ENCODE peak calls at places on chromosomes 2 and 18, in nine cellular contexts. Q, S, H, K, R, O, I, F and N are unnamed samples.

GRCh38 chr2:133972786-133973185 is 281.1 kb upstream of the MGAT5 start:
- DNase-seq in Q (no peak), S (no peak), H (no peak), K (no peak), R (no peak), O (no peak), I (no peak), F (no peak), N (no peak)

GRCh38 chr18:33711514-33711913 is 133.5 kb downstream of the ASXL3 start:
- DNase-seq in Q (no peak), S (no peak), H (no peak), K (no peak), R (no peak), O (no peak), I (no peak), F (no peak), N (no peak)

GRCh38 chr2:186422226-186422625 is 63.8 kb upstream of the ZC3H15 start:
- DNase-seq in Q (no peak), S (no peak), H (no peak), K (no peak), R (no peak), O (no peak), I (peak; percentile 78), F (no peak), N (no peak)

GRCh38 chr2:13650586-13651180 is 933.9 kb downstream of the TRIB2 start:
- DNase-seq in Q (no peak), S (no peak), H (peak; percentile 28), K (no peak), R (no peak), O (no peak), I (no peak), F (no peak), N (no peak)

GRCh38 chr2:219029829-219030165 is 11.5 kb downstream of the CFAP65 start:
- DNase-seq in Q (peak; percentile 85), S (peak; percentile 81), H (peak; percentile 77), K (peak; percentile 73), R (peak; percentile 72), O (peak; percentile 85), I (no peak), F (peak; percentile 88), N (peak; percentile 88)

GRCh38 chr18:44996261-44996660 is 315.6 kb downstream of the SETBP1 start:
- DNase-seq in Q (no peak), S (no peak), H (peak; percentile 35), K (no peak), R (no peak), O (no peak), I (no peak), F (no peak), N (no peak)

GRCh38 chr2:155846249-155846648 is 486.3 kb downstream of the NR4A2 start:
- DNase-seq in Q (no peak), S (no peak), H (no peak), K (no peak), R (no peak), O (no peak), I (no peak), F (no peak), N (no peak)

GRCh38 chr2:170396799-170397459 is 219.0 kb downstream of the MYO3B start:
- DNase-seq in Q (no peak), S (no peak), H (no peak), K (peak; percentile 43), R (no peak), O (no peak), I (no peak), F (no peak), N (no peak)

GRCh38 chr2:140600116-140600515 is 1530.7 kb downstream of the LRP1B start:
- DNase-seq in Q (no peak), S (no peak), H (no peak), K (no peak), R (no peak), O (no peak), I (no peak), F (no peak), N (no peak)

GRCh38 chr18:8754995-8755955 is 49.9 kb downstream of the MTCL1 start:
- DNase-seq in Q (no peak), S (no peak), H (peak; percentile 46), K (no peak), R (peak; percentile 16), O (no peak), I (peak; percentile 11), F (no peak), N (no peak)

GRCh38 chr18:78891185-78891762 is 88.3 kb upstream of the SALL3 start:
- DNase-seq in Q (no peak), S (no peak), H (no peak), K (no peak), R (no peak), O (no peak), I (peak; percentile 61), F (no peak), N (no peak)

GRCh38 chr2:32926708-32927084 is 20.1 kb upstream of the LTBP1 start:
- DNase-seq in Q (no peak), S (no peak), H (no peak), K (no peak), R (no peak), O (no peak), I (no peak), F (no peak), N (peak; percentile 19)

GRCh38 chr18:5895300-5895885 is at the start of gene TMEM200C:
- DNase-seq in Q (peak; percentile 75), S (peak; percentile 27), H (peak; percentile 21), K (no peak), R (no peak), O (peak; percentile 66), I (no peak), F (peak; percentile 83), N (peak; percentile 57)

GRCh38 chr2:19356545-19357382 is 1.7 kb downstream of the OSR1 start:
- DNase-seq in Q (peak; percentile 45), S (no peak), H (no peak), K (no peak), R (no peak), O (no peak), I (no peak), F (no peak), N (no peak)

GRCh38 chr18:75544051-75544481 is 116.6 kb upstream of the SMIM21 start:
- DNase-seq in Q (no peak), S (no peak), H (no peak), K (no peak), R (no peak), O (no peak), I (no peak), F (no peak), N (no peak)

DNA sequence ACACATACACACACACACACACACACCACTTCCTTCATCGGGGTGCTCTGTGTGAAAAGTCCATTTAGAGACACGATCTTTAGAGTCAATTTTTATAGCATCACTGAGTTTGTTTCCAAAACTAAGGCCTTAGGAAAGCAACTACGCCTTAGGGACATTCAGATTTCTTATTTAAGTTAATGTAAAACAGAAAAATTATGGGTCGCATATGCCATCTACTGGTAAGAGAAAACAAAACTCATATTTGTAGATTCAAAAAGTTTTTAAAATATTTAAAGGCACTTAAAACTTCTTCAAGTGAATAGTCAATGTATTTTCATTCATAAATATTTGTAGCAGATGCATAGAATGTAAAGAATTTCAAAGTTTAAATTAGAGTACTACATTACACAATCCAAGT is 166.2 kb downstream of the ATAD2B start:
- DNase-seq in Q (no peak), S (no peak), H (no peak), K (peak; percentile 7), R (no peak), O (no peak), I (no peak), F (peak; percentile 23), N (no peak)
- TF ChIP-seq CTCF in Q (no peak), S (peak; percentile 25), H (no peak), K (no peak), R (no peak), O (no peak), I (no peak), F (peak; percentile 24), N (peak; percentile 30)

GRCh38 chr2:173094731-173095130 is 19.1 kb downstream of the MAP3K20 start:
- DNase-seq in Q (no peak), S (no peak), H (no peak), K (no peak), R (no peak), O (no peak), I (no peak), F (no peak), N (no peak)

GRCh38 chr2:173090291-173090877 is 14.7 kb downstream of the MAP3K20 start:
- DNase-seq in Q (no peak), S (peak; percentile 23), H (no peak), K (no peak), R (no peak), O (no peak), I (no peak), F (peak; percentile 77), N (peak; percentile 10)

GRCh38 chr2:173092844-173093402 is 17.3 kb downstream of the MAP3K20 start:
- DNase-seq in Q (no peak), S (no peak), H (no peak), K (no peak), R (no peak), O (no peak), I (no peak), F (no peak), N (no peak)

GRCh38 chr2:173087793-173088493 is 12.3 kb downstream of the MAP3K20 start:
- DNase-seq in Q (no peak), S (no peak), H (no peak), K (peak; percentile 60), R (no peak), O (no peak), I (no peak), F (no peak), N (no peak)

GRCh38 chr2:173090973-173091660 is 15.5 kb downstream of the MAP3K20 start:
- DNase-seq in Q (no peak), S (no peak), H (no peak), K (no peak), R (no peak), O (peak; percentile 84), I (no peak), F (no peak), N (no peak)
- TF ChIP-seq CTCF in Q (no peak), S (peak; percentile 41), H (no peak), K (no peak), R (no peak), O (no peak), I (no peak), F (peak; percentile 43), N (no peak)

GRCh38 chr2:146678516-146678915 is 1166.3 kb upstream of the ACVR2A start:
- DNase-seq in Q (no peak), S (no peak), H (no peak), K (no peak), R (no peak), O (no peak), I (no peak), F (peak; percentile 10), N (no peak)

DNA sequence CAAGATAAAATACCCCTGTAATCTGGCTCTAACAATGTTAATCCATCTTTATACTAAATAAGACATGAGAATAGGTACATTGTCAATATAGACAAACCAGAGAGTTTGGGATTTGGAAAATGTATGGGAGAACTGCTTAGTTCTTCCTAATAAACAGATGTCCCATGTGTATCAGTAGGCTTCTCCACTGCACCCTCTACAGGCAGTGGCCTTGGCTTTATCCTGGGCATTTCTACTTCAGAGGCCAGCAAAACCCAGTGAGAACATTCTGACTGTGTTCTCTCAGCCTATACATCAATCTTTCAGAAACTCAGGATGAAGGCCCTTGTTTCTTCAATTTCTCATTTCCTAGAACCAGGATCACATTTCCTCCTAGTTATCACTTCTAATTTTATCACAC is 1167.5 kb upstream of the ACVR2A start:
- DNase-seq in Q (no peak), S (no peak), H (no peak), K (peak; percentile 6), R (no peak), O (no peak), I (no peak), F (peak; percentile 1), N (no peak)
- TF ChIP-seq CTCF in Q (no peak), S (peak; percentile 10), H (no peak), K (peak; percentile 17), R (no peak), O (no peak), I (no peak), F (no peak), N (no peak)

GRCh38 chr2:43270930-43271615 is 44.7 kb upstream of the ZFP36L2 start:
- DNase-seq in Q (no peak), S (no peak), H (no peak), K (no peak), R (peak; percentile 15), O (no peak), I (no peak), F (no peak), N (no peak)
- TF ChIP-seq CTCF in Q (no peak), S (no peak), H (no peak), K (peak; percentile 10), R (no peak), O (no peak), I (no peak), F (peak; percentile 15), N (no peak)